ENCODE peak calls at places on chromosomes 4 and X, in four cellular contexts. One of them, this sample, is unnamed.

GRCh38 chr4:139304920-139305319 is 2.6 kb upstream of the NDUFC1 start:
- DNase-seq in A549: no peak
- DNase-seq in stomach: no peak
- DNase-seq in tibial nerve: no peak
- DNase-seq in this sample: no peak

GRCh38 chr4:14853186-14853946 is 148.9 kb upstream of the CPEB2 start:
- DNase-seq in A549: peak; percentile 39
- DNase-seq in stomach: no peak
- DNase-seq in tibial nerve: no peak
- DNase-seq in this sample: no peak

GRCh38 chr4:8274772-8275241 is 5.3 kb downstream of the HTRA3 start:
- DNase-seq in A549: no peak
- DNase-seq in stomach: peak; percentile 53
- DNase-seq in tibial nerve: peak; percentile 82
- DNase-seq in this sample: no peak

GRCh38 chr4:150906987-150907633 is 108.0 kb downstream of the LRBA start:
- DNase-seq in A549: peak; percentile 1
- DNase-seq in stomach: no peak
- DNase-seq in tibial nerve: no peak
- DNase-seq in this sample: no peak

GRCh38 chrX:15472523-15472922 is 20.6 kb downstream of the PIR start:
- DNase-seq in A549: no peak
- DNase-seq in stomach: no peak
- DNase-seq in tibial nerve: no peak
- DNase-seq in this sample: no peak

GRCh38 chr4:140315032-140315826 is 58.2 kb upstream of the SCOC start:
- DNase-seq in A549: no peak
- DNase-seq in stomach: no peak
- DNase-seq in tibial nerve: no peak
- DNase-seq in this sample: no peak

GRCh38 chr4:8345053-8345945 is 75.7 kb downstream of the HTRA3 start:
- DNase-seq in A549: no peak
- DNase-seq in stomach: peak; percentile 13
- DNase-seq in tibial nerve: no peak
- DNase-seq in this sample: no peak

GRCh38 chr4:88177981-88178632 is 19.7 kb upstream of the ABCG2 start:
- DNase-seq in A549: peak; percentile 91
- DNase-seq in stomach: no peak
- DNase-seq in tibial nerve: no peak
- DNase-seq in this sample: no peak

GRCh38 chrX:145886469-145886868 is 68.8 kb downstream of the SLITRK2 start:
- DNase-seq in A549: no peak
- DNase-seq in stomach: no peak
- DNase-seq in tibial nerve: no peak
- DNase-seq in this sample: no peak

GRCh38 chr4:158936238-158936637 is 166.6 kb upstream of the RAPGEF2 start:
- DNase-seq in A549: no peak
- DNase-seq in stomach: no peak
- DNase-seq in tibial nerve: peak; percentile 16
- DNase-seq in this sample: no peak

GRCh38 chr4:145755802-145756201 is 75.9 kb downstream of the C4orf51 start:
- DNase-seq in A549: no peak
- DNase-seq in stomach: no peak
- DNase-seq in tibial nerve: no peak
- DNase-seq in this sample: no peak

GRCh38 chrX:129980043-129980442 is 2.4 kb upstream of the BCORL1 start:
- DNase-seq in A549: no peak
- DNase-seq in stomach: peak; percentile 37
- DNase-seq in tibial nerve: no peak
- DNase-seq in this sample: peak; percentile 87

GRCh38 chr4:17142232-17142711 is 243.8 kb upstream of the LDB2 start:
- DNase-seq in A549: no peak
- DNase-seq in stomach: no peak
- DNase-seq in tibial nerve: no peak
- DNase-seq in this sample: no peak

GRCh38 chrX:116317409-116317808 is 119.0 kb upstream of the SLC6A14 start:
- DNase-seq in A549: no peak
- DNase-seq in stomach: peak; percentile 28
- DNase-seq in tibial nerve: no peak
- DNase-seq in this sample: no peak

GRCh38 chrX:116318672-116319071 is 117.7 kb upstream of the SLC6A14 start:
- DNase-seq in A549: peak; percentile 57
- DNase-seq in stomach: peak; percentile 27
- DNase-seq in tibial nerve: no peak
- DNase-seq in this sample: no peak
- TF ChIP-seq POLR2A in A549: no peak
- TF ChIP-seq POLR2A in stomach: no peak
- TF ChIP-seq POLR2A in tibial nerve: no peak
- TF ChIP-seq POLR2A in this sample: no peak

GRCh38 chrX:131366387-131366786 is 77.3 kb upstream of the IGSF1 start:
- DNase-seq in A549: peak; percentile 1
- DNase-seq in stomach: no peak
- DNase-seq in tibial nerve: no peak
- DNase-seq in this sample: no peak
- TF ChIP-seq CTCF in A549: no peak
- TF ChIP-seq CTCF in stomach: no peak
- TF ChIP-seq CTCF in tibial nerve: no peak
- TF ChIP-seq CTCF in this sample: no peak

GRCh38 chr4:113572620-113573019 is 188.9 kb downstream of the CAMK2D start:
- DNase-seq in A549: no peak
- DNase-seq in stomach: no peak
- DNase-seq in tibial nerve: no peak
- DNase-seq in this sample: no peak
- H3K4me1 ChIP-seq in A549: peaks cover 11% of the 10 kb centered on the region
- H3K4me1 ChIP-seq in stomach: peaks cover 11% of the 10 kb centered on the region
- H3K4me1 ChIP-seq in tibial nerve: no peaks in the 10 kb centered on the region
- H3K4me1 ChIP-seq in this sample: peaks cover 10% of the 10 kb centered on the region

DNA sequence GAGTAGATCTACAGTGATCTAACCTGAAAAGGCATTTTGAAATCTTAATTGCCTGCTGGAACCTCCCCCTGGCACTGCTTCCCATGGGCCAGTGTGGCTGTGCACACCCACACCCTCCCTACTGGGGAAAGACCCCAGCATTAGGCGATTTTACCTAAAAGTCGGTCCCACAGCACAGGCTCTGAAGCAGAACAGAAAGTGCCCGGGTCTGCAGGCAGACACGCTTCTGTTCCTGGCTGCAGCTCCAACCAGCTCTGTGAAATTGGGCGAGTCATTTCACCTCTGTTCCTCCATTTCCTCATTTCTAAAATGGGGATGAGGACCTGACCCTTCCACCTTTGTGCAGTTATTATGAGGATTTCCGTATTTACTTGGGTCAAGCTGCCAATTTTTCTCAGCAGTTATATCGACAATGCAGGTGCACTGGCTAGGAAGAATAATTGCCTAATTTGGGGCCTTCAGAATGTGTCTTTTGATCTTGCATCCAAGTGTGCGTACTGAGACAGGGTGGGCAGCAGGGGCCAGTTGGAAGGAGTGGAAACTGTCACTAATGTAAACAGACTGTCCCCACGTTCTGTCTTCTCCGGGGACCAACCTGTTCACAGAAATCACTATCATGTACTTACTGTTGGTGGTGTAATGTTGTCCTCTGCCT is 7.1 kb downstream of the KLF3 start:
- DNase-seq in A549: no peak
- DNase-seq in stomach: peak; percentile 53
- DNase-seq in tibial nerve: no peak
- DNase-seq in this sample: no peak
- TF ChIP-seq POLR2A in A549: no peak
- TF ChIP-seq POLR2A in stomach: peak; percentile 1
- TF ChIP-seq POLR2A in tibial nerve: no peak
- TF ChIP-seq POLR2A in this sample: no peak

GRCh38 chr4:152735918-152736305 is 43.6 kb downstream of the TIGD4 start:
- DNase-seq in A549: no peak
- DNase-seq in stomach: no peak
- DNase-seq in tibial nerve: no peak
- DNase-seq in this sample: no peak
- TF ChIP-seq CTCF in A549: no peak
- TF ChIP-seq CTCF in stomach: no peak
- TF ChIP-seq CTCF in tibial nerve: no peak
- TF ChIP-seq CTCF in this sample: no peak

GRCh38 chr4:129109965-129110824 is 14.2 kb downstream of the C4orf33 start:
- DNase-seq in A549: no peak
- DNase-seq in stomach: no peak
- DNase-seq in tibial nerve: no peak
- DNase-seq in this sample: no peak

GRCh38 chr4:129110931-129111330 is 15.0 kb downstream of the C4orf33 start:
- DNase-seq in A549: no peak
- DNase-seq in stomach: no peak
- DNase-seq in tibial nerve: no peak
- DNase-seq in this sample: no peak

GRCh38 chr4:129113919-129114318 is 18.0 kb downstream of the C4orf33 start:
- DNase-seq in A549: no peak
- DNase-seq in stomach: no peak
- DNase-seq in tibial nerve: no peak
- DNase-seq in this sample: no peak

GRCh38 chr4:129113438-129113837 is 17.5 kb downstream of the C4orf33 start:
- DNase-seq in A549: no peak
- DNase-seq in stomach: no peak
- DNase-seq in tibial nerve: no peak
- DNase-seq in this sample: no peak

DNA sequence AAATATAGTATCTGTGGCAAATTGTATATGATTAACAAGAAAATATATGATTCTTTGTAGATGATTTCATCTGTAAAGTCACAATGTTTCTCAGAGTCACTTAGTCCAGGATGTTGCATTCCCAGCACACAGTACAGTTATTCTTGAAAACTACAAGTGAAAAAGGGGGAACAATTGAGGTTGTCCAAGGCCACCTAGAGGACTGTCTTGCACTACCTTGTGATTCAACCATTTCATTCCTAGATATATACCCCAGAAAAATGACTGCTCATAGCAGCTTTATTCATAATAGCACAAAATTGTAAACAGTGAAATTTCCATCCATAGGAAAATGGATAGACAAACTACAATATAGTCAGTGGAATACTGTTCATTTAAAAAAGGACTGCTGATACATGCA is 16.0 kb downstream of the C4orf33 start:
- DNase-seq in A549: no peak
- DNase-seq in stomach: no peak
- DNase-seq in tibial nerve: no peak
- DNase-seq in this sample: no peak
- H3K4me1 ChIP-seq in A549: no peaks in the 10 kb centered on the region
- H3K4me1 ChIP-seq in stomach: no peaks in the 10 kb centered on the region
- H3K4me1 ChIP-seq in tibial nerve: no peaks in the 10 kb centered on the region
- H3K4me1 ChIP-seq in this sample: no peaks in the 10 kb centered on the region